ENCODE peak calls at places on chromosomes 5 and 9, in six cellular contexts. B is HFFc6, R is H1, N is fibroblast of lung, K is neural crest cell, F is Caco-2. P is an unnamed sample.

GRCh38 chr5:67141644-67142043 is 55.0 kb downstream of the CD180 start:
- DNase-seq in N (no peak), K (no peak), R (no peak), B (no peak), F (no peak), P (no peak)

GRCh38 chr5:118919016-118919415 is 69.3 kb downstream of the DTWD2 start:
- DNase-seq in N (no peak), K (no peak), R (no peak), F (no peak), B (no peak), P (no peak)

GRCh38 chr5:32261198-32261597 is 51.5 kb downstream of the MTMR12 start:
- DNase-seq in R (no peak), K (no peak), F (no peak), B (no peak), N (no peak), P (peak)

GRCh38 chr5:112636288-112636731 is 101.4 kb upstream of the APC start:
- DNase-seq in R (no peak), K (no peak), F (no peak), N (no peak), B (no peak), P (no peak)

GRCh38 chr5:169974121-169974770 is 6.0 kb downstream of the INSYN2B start:
- DNase-seq in B (no peak), K (no peak), N (no peak), F (no peak), R (no peak), P (no peak)

GRCh38 chr5:120446068-120446492 is 18.0 kb upstream of the PRR16 start:
- DNase-seq in B (peak), N (peak), F (no peak), R (no peak), K (no peak), P (no peak)

GRCh38 chr9:69295872-69296562 is 29.0 kb upstream of the ENTREP1 start:
- DNase-seq in R (no peak), B (no peak), F (no peak), K (no peak), N (no peak), P (no peak)

GRCh38 chr5:4698596-4698995 is 441.5 kb upstream of the ADAMTS16 start:
- DNase-seq in K (no peak), B (no peak), F (no peak), R (no peak), N (no peak), P (no peak)

GRCh38 chr5:55907927-55908326 is 56.8 kb downstream of the IL31RA start:
- DNase-seq in F (no peak), B (no peak), K (no peak), N (no peak), R (no peak), P (no peak)

GRCh38 chr9:13860926-13861325 is 453.0 kb downstream of the NFIB start:
- DNase-seq in F (no peak), N (no peak), R (no peak), K (no peak), B (no peak), P (no peak)

GRCh38 chr5:6820851-6821479 is 107.7 kb downstream of the TENT4A start:
- DNase-seq in B (no peak), K (peak), F (no peak), R (peak), N (no peak), P (peak)

GRCh38 chr5:81513468-81513867 is 119.5 kb upstream of the ACOT12 start:
- DNase-seq in B (no peak), R (no peak), N (no peak), F (no peak), K (no peak), P (no peak)

DNA sequence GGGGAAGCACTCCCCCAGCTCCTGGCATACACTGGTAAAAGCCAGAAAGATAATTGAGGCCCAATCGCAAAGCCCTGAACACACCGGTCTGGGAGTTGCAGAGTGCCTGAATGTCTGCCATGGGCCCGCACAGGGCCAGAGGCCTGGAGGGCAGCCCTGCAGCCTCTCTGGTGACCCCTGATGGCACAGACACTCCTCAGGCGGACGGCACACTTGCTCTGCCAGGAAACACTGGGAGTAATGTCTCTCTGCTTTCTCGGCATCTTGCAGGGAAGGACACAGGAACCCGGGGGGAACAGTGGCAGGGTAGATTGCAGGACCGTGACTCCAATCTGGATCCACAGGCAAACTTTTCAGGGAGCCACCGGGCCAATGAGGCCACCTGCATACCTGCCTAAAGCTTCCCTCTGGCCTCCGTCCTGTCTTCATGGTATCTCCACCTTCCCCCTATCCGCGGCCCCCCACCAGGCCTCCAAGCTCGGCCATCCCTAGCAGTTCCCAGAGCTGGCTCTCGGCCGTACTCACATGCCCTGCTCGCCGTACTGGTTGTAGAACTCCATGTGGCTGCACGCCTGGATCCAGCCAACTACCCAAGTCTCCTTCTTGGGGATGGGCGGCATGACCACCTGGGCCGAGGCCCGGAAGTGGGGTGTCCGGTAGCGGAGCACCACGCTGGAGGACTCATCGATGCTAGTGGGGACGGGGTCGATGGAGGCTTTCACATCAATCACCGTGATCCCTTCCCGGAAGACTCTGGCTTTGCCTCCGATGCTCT is 791 bp downstream of the FAM78A start:
- DNase-seq in N (no peak), B (no peak), F (no peak), K (peak), R (no peak), P (peak)
- TF ChIP-seq CTCF in N (no peak), B (no peak), F (no peak), K (no peak), R (peak), P (no peak)

GRCh38 chr9:32526707-32527048 is 682 bp upstream of the RIGI start:
- DNase-seq in F (no peak), R (no peak), N (no peak), B (no peak), K (no peak), P (no peak)
- TF ChIP-seq CTCF in F (no peak), R (no peak), N (no peak), B (no peak), K (no peak), P (no peak)

GRCh38 chr5:72749362-72749997 is 67.0 kb upstream of the TNPO1 start:
- DNase-seq in R (no peak), F (no peak), B (no peak), N (no peak), K (no peak), P (no peak)

GRCh38 chr5:72747826-72748225 is 68.6 kb upstream of the TNPO1 start:
- DNase-seq in N (no peak), B (no peak), F (no peak), R (no peak), K (no peak), P (no peak)

GRCh38 chr5:72752909-72753308 is 63.6 kb upstream of the TNPO1 start:
- DNase-seq in K (no peak), B (no peak), F (no peak), R (no peak), N (no peak), P (no peak)
- TF ChIP-seq CTCF in K (no peak), B (no peak), F (peak), R (no peak), N (no peak), P (no peak)

GRCh38 chr5:103428411-103428871 is 134.1 kb downstream of the NUDT12 start:
- DNase-seq in R (no peak), K (no peak), N (peak), F (no peak), B (peak), P (no peak)
- TF ChIP-seq CTCF in R (no peak), K (no peak), N (no peak), F (no peak), B (no peak), P (no peak)

DNA sequence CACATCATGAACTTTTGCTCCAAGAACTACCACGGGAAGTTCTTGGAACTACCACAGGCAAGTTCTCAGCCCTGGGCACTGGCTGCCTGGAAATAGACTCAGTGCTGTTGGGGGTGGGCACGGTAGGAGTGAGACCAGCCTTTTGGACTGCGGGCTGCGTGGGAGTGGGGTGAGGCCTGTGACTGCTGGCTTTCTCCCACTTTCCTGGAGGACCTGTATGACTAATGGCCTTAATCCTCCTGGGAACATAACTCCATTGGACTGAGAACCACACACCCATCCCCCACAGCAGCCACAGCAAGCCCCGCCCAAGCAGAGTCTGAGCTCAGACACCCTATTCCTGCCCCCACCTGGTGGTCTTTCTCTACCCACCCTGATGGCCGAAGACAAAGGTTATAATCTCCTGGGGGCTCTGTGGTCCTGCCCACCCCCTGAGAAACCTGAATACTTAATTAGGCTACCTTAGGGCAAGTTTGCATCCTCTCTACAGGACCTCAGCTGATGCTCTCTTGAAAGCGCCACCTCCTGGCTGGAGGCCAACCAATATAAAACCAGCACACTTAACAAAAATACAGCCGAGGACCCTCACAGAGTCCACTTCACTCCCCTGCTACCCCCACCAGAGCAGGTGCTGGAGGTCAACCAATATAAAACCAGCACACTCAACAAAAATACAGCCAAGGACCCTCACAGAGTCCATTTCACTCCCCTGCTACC is 112.6 kb downstream of the CACNA1B start:
- DNase-seq in F (peak), N (no peak), B (no peak), R (peak), K (no peak), P (no peak)
- TF ChIP-seq CTCF in F (no peak), N (no peak), B (no peak), R (no peak), K (no peak), P (no peak)

GRCh38 chr5:14724633-14725032 is 60.1 kb downstream of the OTULIN start:
- DNase-seq in R (no peak), B (no peak), N (no peak), K (no peak), F (no peak), P (no peak)

GRCh38 chr5:14729448-14730385 is 65.2 kb downstream of the OTULIN start:
- DNase-seq in N (no peak), K (no peak), R (no peak), B (no peak), F (no peak), P (no peak)

GRCh38 chr5:14728109-14728938 is 63.8 kb downstream of the OTULIN start:
- DNase-seq in R (peak), F (peak), N (no peak), K (peak), B (no peak), P (no peak)

GRCh38 chr5:14726066-14726838 is 61.7 kb downstream of the OTULIN start:
- DNase-seq in B (peak), F (no peak), N (peak), R (no peak), K (no peak), P (no peak)

GRCh38 chr5:14727428-14727865 is 62.9 kb downstream of the OTULIN start:
- DNase-seq in K (peak), R (peak), B (peak), F (peak), N (peak), P (peak)
- TF ChIP-seq CTCF in K (peak), R (peak), B (peak), F (peak), N (peak), P (peak)

GRCh38 chr5:14777932-14778788 is 93.4 kb downstream of the ANKH start:
- DNase-seq in N (no peak), B (no peak), K (no peak), F (no peak), R (no peak), P (no peak)
- TF ChIP-seq CTCF in N (no peak), B (no peak), K (no peak), F (no peak), R (no peak), P (no peak)

GRCh38 chr5:176610430-176610763 is 441 bp upstream of the GPRIN1 start:
- DNase-seq in R (no peak), F (no peak), B (no peak), N (no peak), K (no peak), P (no peak)
- TF ChIP-seq CTCF in R (no peak), F (no peak), B (no peak), N (no peak), K (no peak), P (no peak)

GRCh38 chr5:139038618-139039305 is 159.4 kb downstream of the SIL1 start:
- DNase-seq in R (peak), K (no peak), B (no peak), N (no peak), F (no peak), P (no peak)
- TF ChIP-seq CTCF in R (peak), K (peak), B (peak), N (peak), F (peak), P (no peak)